ENCODE peak calls at places on chromosomes 1 and 21, in five cellular contexts. J, E, Y, W and O are unnamed samples.

GRCh38 chr1:11882814-11883538 is 24.2 kb upstream of the NPPB start:
- DNase-seq in J (no peak), E (no peak), Y (peak), W (no peak), O (peak)

GRCh38 chr1:6351480-6352137 is 42.0 kb downstream of the ACOT7 start:
- DNase-seq in J (no peak), E (no peak), Y (no peak), W (no peak), O (peak)

GRCh38 chr1:234188454-234188792 is 184.8 kb upstream of the COA6 start:
- DNase-seq in J (peak), E (peak), Y (no peak), W (no peak), O (no peak)

GRCh38 chr21:41494242-41494641 is 13.7 kb downstream of the TMPRSS2 start:
- DNase-seq in J (no peak), E (no peak), Y (no peak), W (no peak), O (no peak)

GRCh38 chr1:208161656-208162375 is 82.4 kb downstream of the PLXNA2 start:
- DNase-seq in J (no peak), E (no peak), Y (no peak), W (no peak), O (no peak)

GRCh38 chr1:67586596-67586995 is 98.4 kb upstream of the GADD45A start:
- DNase-seq in J (no peak), E (no peak), Y (no peak), W (no peak), O (no peak)

GRCh38 chr21:44299085-44299457 is 782 bp upstream of the PFKL start:
- DNase-seq in J (no peak), E (no peak), Y (no peak), W (no peak), O (peak)

GRCh38 chr1:172882385-172882784 is 168.4 kb downstream of the TNFSF18 start:
- DNase-seq in J (no peak), E (no peak), Y (no peak), W (no peak), O (no peak)

GRCh38 chr1:37430074-37430985 is 44.0 kb upstream of the ZC3H12A start:
- DNase-seq in J (no peak), E (no peak), Y (no peak), W (no peak), O (no peak)

GRCh38 chr1:236451796-236452373 is 57.8 kb downstream of the EDARADD start:
- DNase-seq in J (peak), E (no peak), Y (no peak), W (no peak), O (no peak)

GRCh38 chr21:25179116-25179515 is 428.2 kb downstream of the MRPL39 start:
- DNase-seq in J (no peak), E (no peak), Y (no peak), W (no peak), O (no peak)

GRCh38 chr1:83734411-83734810 is 264.5 kb downstream of the TTLL7 start:
- DNase-seq in J (no peak), E (no peak), Y (no peak), W (no peak), O (no peak)

GRCh38 chr1:226888021-226888420 is 17.6 kb downstream of the PSEN2 start:
- DNase-seq in J (no peak), E (no peak), Y (no peak), W (no peak), O (no peak)

GRCh38 chr1:154427173-154428139 is 22.3 kb downstream of the IL6R start:
- DNase-seq in J (no peak), E (no peak), Y (no peak), W (no peak), O (peak)

GRCh38 chr1:208766812-208767211 is 522.6 kb upstream of the PLXNA2 start:
- DNase-seq in J (no peak), E (no peak), Y (no peak), W (no peak), O (no peak)

GRCh38 chr1:13830616-13831280 is 130.8 kb downstream of the PRDM2 start:
- DNase-seq in J (no peak), E (no peak), Y (peak), W (no peak), O (peak)

GRCh38 chr1:152110860-152111514 is 4.3 kb downstream of the TCHH start:
- DNase-seq in J (peak), E (peak), Y (peak), W (no peak), O (peak)

GRCh38 chr1:77671836-77672235 is 10.6 kb downstream of the ZZZ3 start:
- DNase-seq in J (no peak), E (no peak), Y (no peak), W (no peak), O (no peak)

GRCh38 chr1:68624233-68624632 is 127.4 kb upstream of the DEPDC1 start:
- DNase-seq in J (peak), E (no peak), Y (no peak), W (no peak), O (no peak)

GRCh38 chr1:174965006-174965971 is 34.5 kb upstream of the CACYBP start:
- DNase-seq in J (no peak), E (no peak), Y (no peak), W (no peak), O (no peak)

GRCh38 chr1:1826356-1827088 is 48.3 kb upstream of the NADK start:
- DNase-seq in J (no peak), E (no peak), Y (no peak), W (no peak), O (no peak)

GRCh38 chr1:222716393-222716792 is 4.0 kb downstream of the BROX start:
- DNase-seq in J (no peak), E (no peak), Y (no peak), W (no peak), O (no peak)

GRCh38 chr1:52476943-52477342 is 72.5 kb downstream of the PRPF38A start:
- DNase-seq in J (no peak), E (no peak), Y (no peak), W (no peak), O (no peak)

GRCh38 chr1:98914547-98914946 is 90.1 kb downstream of the PLPPR5 start:
- DNase-seq in J (no peak), E (no peak), Y (no peak), W (no peak), O (no peak)

GRCh38 chr1:25926731-25927496 is 20.7 kb upstream of the STMN1 start:
- DNase-seq in J (no peak), E (no peak), Y (no peak), W (no peak), O (no peak)

GRCh38 chr1:118144777-118145176 is 40.3 kb downstream of the SPAG17 start:
- DNase-seq in J (no peak), E (no peak), Y (no peak), W (no peak), O (no peak)

GRCh38 chr1:29802181-29803068 is 566.1 kb downstream of the PTPRU start:
- DNase-seq in J (no peak), E (no peak), Y (no peak), W (no peak), O (no peak)

GRCh38 chr1:82388679-82389078 is 587.9 kb downstream of the ADGRL2 start:
- DNase-seq in J (no peak), E (no peak), Y (no peak), W (no peak), O (no peak)

GRCh38 chr1:17909634-17910033 is 154.5 kb downstream of the ACTL8 start:
- DNase-seq in J (no peak), E (no peak), Y (no peak), W (no peak), O (no peak)

GRCh38 chr1:154346276-154346914 is 21.1 kb downstream of the ATP8B2 start:
- DNase-seq in J (no peak), E (no peak), Y (no peak), W (no peak), O (no peak)

GRCh38 chr1:177571485-177572076 is 398.3 kb downstream of the SEC16B start:
- DNase-seq in J (no peak), E (no peak), Y (no peak), W (no peak), O (peak)

GRCh38 chr1:161082996-161083742 is 6.2 kb downstream of the NECTIN4 start:
- DNase-seq in J (peak), E (no peak), Y (peak), W (no peak), O (peak)

GRCh38 chr1:229288516-229288915 is 17.6 kb downstream of the RAB4A start:
- DNase-seq in J (no peak), E (no peak), Y (no peak), W (no peak), O (no peak)

GRCh38 chr1:77281491-77282186 is at the start of gene AK5:
- DNase-seq in J (peak), E (peak), Y (peak), W (peak), O (peak)

GRCh38 chr21:42614811-42615342 is 38.5 kb upstream of the PDE9A start:
- DNase-seq in J (peak), E (no peak), Y (peak), W (peak), O (no peak)